ENCODE peak calls at places on chromosomes 6 and 20, in four cellular contexts. B is activated CD4-positive, alpha-beta T cell treated with anti-CD3 and anti-CD28 coated beads for 24 hours; J is activated gamma-delta T cell treated with Interleukin-2 at 50 U/mL for 16 hours; U is left lung. E is an unnamed sample.

GRCh38 chr6:8219352-8219943 is 117.1 kb upstream of the EEF1E1 start:
- DNase-seq in B (peak), J (peak), U (no peak), E (peak)

GRCh38 chr6:147675281-147675680 is 166.8 kb downstream of the SAMD5 start:
- DNase-seq in B (no peak), J (no peak), U (no peak), E (peak)

GRCh38 chr6:90411292-90411781 is 114.7 kb upstream of the BACH2 start:
- DNase-seq in B (peak), J (peak), U (no peak), E (no peak)

GRCh38 chr20:36544134-36545018 is 3.1 kb downstream of the MYL9 start:
- DNase-seq in B (no peak), J (no peak), U (peak), E (peak)

GRCh38 chr6:169782966-169783760 is 31.7 kb downstream of the ERMARD start:
- DNase-seq in B (no peak), J (no peak), U (no peak), E (peak)

GRCh38 chr6:41984623-41985022 is 43.0 kb upstream of the CCND3 start:
- DNase-seq in B (no peak), J (no peak), U (no peak), E (no peak)

GRCh38 chr20:52210037-52210990 is 18.7 kb upstream of the ZFP64 start:
- DNase-seq in B (no peak), J (no peak), U (no peak), E (no peak)

GRCh38 chr6:57209030-57209429 is 13.1 kb downstream of the RAB23 start:
- DNase-seq in B (no peak), J (no peak), U (no peak), E (no peak)

GRCh38 chr20:61355096-61355495 is 103.0 kb downstream of the CDH4 start:
- DNase-seq in B (no peak), J (no peak), U (no peak), E (no peak)

GRCh38 chr6:37694259-37694658 is 3.4 kb downstream of the MDGA1 start:
- DNase-seq in B (no peak), J (no peak), U (no peak), E (no peak)

GRCh38 chr6:142478117-142478516 is 176.3 kb downstream of the ADGRG6 start:
- DNase-seq in B (no peak), J (no peak), U (no peak), E (peak)

GRCh38 chr6:129753422-129753821 is 43.4 kb upstream of the ARHGAP18 start:
- DNase-seq in B (no peak), J (no peak), U (no peak), E (peak)

GRCh38 chr20:4014031-4014474 is 1.3 kb downstream of the RNF24 start:
- DNase-seq in B (no peak), J (no peak), U (no peak), E (peak)

E was measured in GM23248.